ENCODE peak calls at places on chromosome 1, in eight cellular contexts. I is CD4-positive, alpha-beta memory T cell; J is fibroblast of lung; B is cardiac muscle cell; R is psoas muscle; V is aorta; S is stomach; M is H1. X is an unnamed sample.

GRCh38 chr1:3333903-3334302 is 120.6 kb upstream of the ARHGEF16 start:
- DNase-seq in I (no peak), J (no peak), B (no peak), R (no peak), V (no peak), S (peak; percentile 78), M (no peak), X (no peak)

GRCh38 chr1:203695116-203695515 is 68.5 kb downstream of the ATP2B4 start:
- DNase-seq in I (no peak), J (no peak), B (no peak), R (peak; percentile 60), V (peak; percentile 90), S (no peak), M (no peak), X (no peak)

GRCh38 chr1:11707621-11708276 is 16.2 kb downstream of the DRAXIN start:
- DNase-seq in I (no peak), J (no peak), B (peak; percentile 89), R (peak; percentile 63), V (no peak), S (peak; percentile 85), M (no peak), X (peak; percentile 55)

GRCh38 chr1:24991242-24992037 is 61.4 kb upstream of the RUNX3 start:
- DNase-seq in I (no peak), J (no peak), B (no peak), R (no peak), V (no peak), S (no peak), M (no peak), X (peak; percentile 63)

GRCh38 chr1:99781798-99782197 is 15.4 kb upstream of the FRRS1 start:
- DNase-seq in I (no peak), J (no peak), B (peak; percentile 50), R (no peak), V (no peak), S (no peak), M (no peak), X (no peak)

GRCh38 chr1:111172463-111172862 is 28.0 kb downstream of the DENND2D start:
- DNase-seq in I (no peak), J (no peak), B (no peak), R (no peak), V (no peak), S (no peak), M (no peak), X (no peak)

GRCh38 chr1:219788091-219788490 is 140.3 kb downstream of the SLC30A10 start:
- DNase-seq in I (no peak), J (peak; percentile 76), B (no peak), R (no peak), V (no peak), S (no peak), M (no peak), X (no peak)

GRCh38 chr1:6440198-6441126 is 15.9 kb downstream of the ESPN start:
- DNase-seq in I (peak; percentile 73), J (peak; percentile 43), B (peak; percentile 62), R (no peak), V (no peak), S (peak; percentile 78), M (no peak), X (no peak)

GRCh38 chr1:226549937-226550670 is 1.5 kb downstream of the STUM start:
- DNase-seq in I (peak; percentile 15), J (no peak), B (no peak), R (peak; percentile 74), V (no peak), S (peak; percentile 68), M (no peak), X (peak; percentile 72)

GRCh38 chr1:30126839-30127238 is 596.5 kb downstream of the MATN1 start:
- DNase-seq in I (no peak), J (no peak), B (peak; percentile 47), R (no peak), V (no peak), S (no peak), M (no peak), X (no peak)

GRCh38 chr1:233114159-233114558 is 163.7 kb downstream of the NTPCR start:
- DNase-seq in I (no peak), J (peak; percentile 80), B (no peak), R (no peak), V (no peak), S (no peak), M (no peak), X (no peak)

GRCh38 chr1:96360036-96360795 is 361.4 kb upstream of the PTBP2 start:
- DNase-seq in I (no peak), J (peak; percentile 43), B (no peak), R (no peak), V (no peak), S (no peak), M (no peak), X (no peak)

GRCh38 chr1:96361251-96361856 is 360.2 kb upstream of the PTBP2 start:
- DNase-seq in I (no peak), J (no peak), B (no peak), R (no peak), V (no peak), S (no peak), M (no peak), X (no peak)

GRCh38 chr1:96355961-96356360 is 365.6 kb upstream of the PTBP2 start:
- DNase-seq in I (no peak), J (no peak), B (no peak), R (no peak), V (no peak), S (no peak), M (no peak), X (no peak)

GRCh38 chr1:96358057-96358456 is 363.5 kb upstream of the PTBP2 start:
- DNase-seq in I (no peak), J (no peak), B (no peak), R (no peak), V (no peak), S (no peak), M (no peak), X (no peak)

GRCh38 chr1:96357132-96357531 is 364.5 kb upstream of the PTBP2 start:
- DNase-seq in I (no peak), J (no peak), B (no peak), R (no peak), V (no peak), S (no peak), M (no peak), X (no peak)
- H3K4me1 ChIP-seq in I (no peaks in the 10 kb centered on the region), J (peaks cover 7% of the 10 kb centered on the region), B (no peaks in the 10 kb centered on the region), R (no peaks in the 10 kb centered on the region), V (no peaks in the 10 kb centered on the region), S (no peaks in the 10 kb centered on the region), M (no peaks in the 10 kb centered on the region), X (no peaks in the 10 kb centered on the region)

GRCh38 chr1:167675440-167675839 is 45.4 kb downstream of the RCSD1 start:
- DNase-seq in I (no peak), J (no peak), B (no peak), R (no peak), V (no peak), S (no peak), M (no peak), X (no peak)

GRCh38 chr1:167672831-167673230 is 42.8 kb downstream of the RCSD1 start:
- DNase-seq in I (no peak), J (no peak), B (no peak), R (no peak), V (no peak), S (no peak), M (no peak), X (no peak)

GRCh38 chr1:167671727-167672511 is 41.9 kb downstream of the RCSD1 start:
- DNase-seq in I (no peak), J (no peak), B (no peak), R (no peak), V (no peak), S (no peak), M (no peak), X (peak; percentile 81)

GRCh38 chr1:167670563-167670962 is 40.5 kb downstream of the RCSD1 start:
- DNase-seq in I (no peak), J (no peak), B (no peak), R (no peak), V (no peak), S (no peak), M (no peak), X (peak; percentile 66)

DNA sequence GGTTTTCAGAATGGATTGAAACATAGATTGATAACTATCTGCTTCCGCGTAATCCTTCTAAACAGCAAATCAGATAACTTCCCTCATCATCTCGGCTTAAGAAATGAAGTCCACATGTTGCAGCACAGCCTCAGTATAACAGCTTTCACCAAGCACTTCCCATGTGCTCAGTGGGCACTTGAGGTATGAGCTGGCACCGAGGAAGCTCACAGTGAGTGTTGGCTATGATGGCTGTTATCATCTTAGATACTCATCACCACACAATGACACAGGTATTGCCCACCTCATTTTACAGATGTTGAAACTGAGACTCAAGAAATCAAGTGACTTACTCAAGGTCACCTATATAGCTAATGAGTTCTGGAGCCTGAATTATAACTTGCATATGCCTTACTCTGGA is 43.3 kb downstream of the RCSD1 start:
- DNase-seq in I (no peak), J (no peak), B (no peak), R (no peak), V (no peak), S (no peak), M (no peak), X (no peak)
- H3K4me1 ChIP-seq in I (peaks cover 90% of the 10 kb centered on the region), J (no peaks in the 10 kb centered on the region), B (peaks cover 53% of the 10 kb centered on the region), R (peaks cover 47% of the 10 kb centered on the region), V (no peaks in the 10 kb centered on the region), S (no peaks in the 10 kb centered on the region), M (no peaks in the 10 kb centered on the region), X (peaks cover 100% of the 10 kb centered on the region)

DNA sequence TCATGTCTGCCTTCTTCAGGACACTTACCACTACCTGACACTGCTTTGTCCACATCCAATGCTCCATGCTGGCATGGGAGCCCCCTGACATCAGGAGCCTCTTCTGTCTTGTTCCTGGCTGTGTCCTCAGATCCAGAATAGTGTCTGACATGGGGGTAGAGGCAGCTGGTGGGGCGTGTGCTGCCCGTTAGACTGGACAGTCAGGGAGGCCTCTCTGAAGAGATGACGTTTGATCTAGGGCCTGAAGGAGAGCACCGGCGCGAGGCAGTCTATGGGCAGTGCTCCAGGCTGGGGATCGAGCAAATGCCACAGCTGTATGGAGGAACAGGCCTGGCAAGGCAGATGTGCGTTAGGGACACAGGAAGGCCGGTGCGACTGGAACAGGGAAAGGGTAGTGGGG is 16.6 kb downstream of the SLC9A1 start:
- DNase-seq in I (no peak), J (no peak), B (no peak), R (peak; percentile 75), V (no peak), S (no peak), M (no peak), X (no peak)
- H3K4me1 ChIP-seq in I (peaks cover 43% of the 10 kb centered on the region), J (peaks cover 8% of the 10 kb centered on the region), B (peaks cover 21% of the 10 kb centered on the region), R (peaks cover 87% of the 10 kb centered on the region), V (no peaks in the 10 kb centered on the region), S (peaks cover 79% of the 10 kb centered on the region), M (peaks cover 30% of the 10 kb centered on the region), X (peaks cover 79% of the 10 kb centered on the region)

GRCh38 chr1:80245813-80246212 is 1239.3 kb upstream of the ADGRL4 start:
- DNase-seq in I (no peak), J (no peak), B (no peak), R (no peak), V (no peak), S (no peak), M (no peak), X (no peak)

GRCh38 chr1:80251591-80251990 is 1245.1 kb upstream of the ADGRL4 start:
- DNase-seq in I (no peak), J (no peak), B (no peak), R (no peak), V (no peak), S (no peak), M (no peak), X (no peak)

GRCh38 chr1:80250573-80251168 is 1244.1 kb upstream of the ADGRL4 start:
- DNase-seq in I (no peak), J (no peak), B (no peak), R (no peak), V (no peak), S (no peak), M (no peak), X (no peak)

GRCh38 chr1:80248886-80249285 is 1242.4 kb upstream of the ADGRL4 start:
- DNase-seq in I (no peak), J (peak; percentile 34), B (no peak), R (no peak), V (no peak), S (no peak), M (no peak), X (no peak)

GRCh38 chr1:80249699-80250098 is 1243.2 kb upstream of the ADGRL4 start:
- DNase-seq in I (no peak), J (no peak), B (no peak), R (no peak), V (no peak), S (no peak), M (no peak), X (no peak)
- H3K4me1 ChIP-seq in I (no peaks in the 10 kb centered on the region), J (no peaks in the 10 kb centered on the region), B (no peaks in the 10 kb centered on the region), R (no peaks in the 10 kb centered on the region), V (no peaks in the 10 kb centered on the region), S (no peaks in the 10 kb centered on the region), M (no peaks in the 10 kb centered on the region), X (no peaks in the 10 kb centered on the region)